ENCODE peak calls at places on chromosomes 5 and 9, in six cellular contexts. One of them, this sample, is unnamed.

GRCh38 chr5:17378346-17378984 is 119.6 kb upstream of the TAF11L2 start:
- DNase-seq in right atrium auricular region: no peak
- DNase-seq in NCI-H460: no peak
- DNase-seq in stimulated activated CD4-positive, alpha-beta T cell treated with anti-CD3 and anti-CD28 coated beads, Interleukin-1b, Interleukin-23, amount 100 ng/mL, for 4 hours: no peak
- DNase-seq in heart left ventricle: no peak
- DNase-seq in GM10248: no peak
- DNase-seq in this sample: no peak

GRCh38 chr5:96342581-96342980 is 90.5 kb downstream of the PCSK1 start:
- DNase-seq in right atrium auricular region: no peak
- DNase-seq in GM10248: no peak
- DNase-seq in NCI-H460: no peak
- DNase-seq in stimulated activated CD4-positive, alpha-beta T cell treated with anti-CD3 and anti-CD28 coated beads, Interleukin-1b, Interleukin-23, amount 100 ng/mL, for 4 hours: no peak
- DNase-seq in heart left ventricle: no peak
- DNase-seq in this sample: no peak

GRCh38 chr9:126587187-126588185 is 26.2 kb upstream of the LMX1B start:
- DNase-seq in NCI-H460: no peak
- DNase-seq in GM10248: no peak
- DNase-seq in stimulated activated CD4-positive, alpha-beta T cell treated with anti-CD3 and anti-CD28 coated beads, Interleukin-1b, Interleukin-23, amount 100 ng/mL, for 4 hours: no peak
- DNase-seq in heart left ventricle: peak
- DNase-seq in right atrium auricular region: peak
- DNase-seq in this sample: no peak

GRCh38 chr5:128775537-128775936 is 189.8 kb upstream of the SLC27A6 start:
- DNase-seq in GM10248: no peak
- DNase-seq in heart left ventricle: no peak
- DNase-seq in NCI-H460: no peak
- DNase-seq in right atrium auricular region: no peak
- DNase-seq in stimulated activated CD4-positive, alpha-beta T cell treated with anti-CD3 and anti-CD28 coated beads, Interleukin-1b, Interleukin-23, amount 100 ng/mL, for 4 hours: no peak
- DNase-seq in this sample: no peak

GRCh38 chr9:126131066-126132010 is 195.3 kb upstream of the MVB12B start:
- DNase-seq in GM10248: no peak
- DNase-seq in NCI-H460: no peak
- DNase-seq in stimulated activated CD4-positive, alpha-beta T cell treated with anti-CD3 and anti-CD28 coated beads, Interleukin-1b, Interleukin-23, amount 100 ng/mL, for 4 hours: no peak
- DNase-seq in right atrium auricular region: peak
- DNase-seq in heart left ventricle: no peak
- DNase-seq in this sample: peak

GRCh38 chr5:98454904-98455303 is 318.6 kb upstream of the RGMB start:
- DNase-seq in GM10248: no peak
- DNase-seq in NCI-H460: peak
- DNase-seq in right atrium auricular region: no peak
- DNase-seq in stimulated activated CD4-positive, alpha-beta T cell treated with anti-CD3 and anti-CD28 coated beads, Interleukin-1b, Interleukin-23, amount 100 ng/mL, for 4 hours: no peak
- DNase-seq in heart left ventricle: no peak
- DNase-seq in this sample: no peak

GRCh38 chr5:67221487-67222242 is 25.1 kb upstream of the CD180 start:
- DNase-seq in heart left ventricle: no peak
- DNase-seq in right atrium auricular region: no peak
- DNase-seq in NCI-H460: no peak
- DNase-seq in stimulated activated CD4-positive, alpha-beta T cell treated with anti-CD3 and anti-CD28 coated beads, Interleukin-1b, Interleukin-23, amount 100 ng/mL, for 4 hours: no peak
- DNase-seq in GM10248: peak
- DNase-seq in this sample: no peak

GRCh38 chr9:112194969-112195431 is 19.9 kb upstream of the SUSD1 start:
- DNase-seq in right atrium auricular region: no peak
- DNase-seq in NCI-H460: no peak
- DNase-seq in stimulated activated CD4-positive, alpha-beta T cell treated with anti-CD3 and anti-CD28 coated beads, Interleukin-1b, Interleukin-23, amount 100 ng/mL, for 4 hours: no peak
- DNase-seq in GM10248: no peak
- DNase-seq in heart left ventricle: no peak
- DNase-seq in this sample: no peak

GRCh38 chr9:77649109-77649812 is 1.1 kb upstream of the GNA14 start:
- DNase-seq in right atrium auricular region: no peak
- DNase-seq in stimulated activated CD4-positive, alpha-beta T cell treated with anti-CD3 and anti-CD28 coated beads, Interleukin-1b, Interleukin-23, amount 100 ng/mL, for 4 hours: no peak
- DNase-seq in heart left ventricle: no peak
- DNase-seq in NCI-H460: peak
- DNase-seq in GM10248: no peak
- DNase-seq in this sample: no peak

GRCh38 chr5:100667021-100667671 is 132.0 kb downstream of the FAM174A start:
- DNase-seq in stimulated activated CD4-positive, alpha-beta T cell treated with anti-CD3 and anti-CD28 coated beads, Interleukin-1b, Interleukin-23, amount 100 ng/mL, for 4 hours: no peak
- DNase-seq in NCI-H460: peak
- DNase-seq in heart left ventricle: no peak
- DNase-seq in GM10248: no peak
- DNase-seq in right atrium auricular region: no peak
- DNase-seq in this sample: no peak

GRCh38 chr9:107734231-107735014 is 244.9 kb upstream of the KLF4 start:
- DNase-seq in NCI-H460: no peak
- DNase-seq in heart left ventricle: no peak
- DNase-seq in stimulated activated CD4-positive, alpha-beta T cell treated with anti-CD3 and anti-CD28 coated beads, Interleukin-1b, Interleukin-23, amount 100 ng/mL, for 4 hours: no peak
- DNase-seq in GM10248: no peak
- DNase-seq in right atrium auricular region: no peak
- DNase-seq in this sample: no peak

GRCh38 chr5:51347704-51348103 is 35.5 kb upstream of the ISL1 start:
- DNase-seq in heart left ventricle: no peak
- DNase-seq in GM10248: no peak
- DNase-seq in stimulated activated CD4-positive, alpha-beta T cell treated with anti-CD3 and anti-CD28 coated beads, Interleukin-1b, Interleukin-23, amount 100 ng/mL, for 4 hours: no peak
- DNase-seq in right atrium auricular region: no peak
- DNase-seq in NCI-H460: no peak
- DNase-seq in this sample: no peak

GRCh38 chr9:123865226-123865625 is 64.7 kb downstream of the DENND1A start:
- DNase-seq in heart left ventricle: no peak
- DNase-seq in GM10248: no peak
- DNase-seq in stimulated activated CD4-positive, alpha-beta T cell treated with anti-CD3 and anti-CD28 coated beads, Interleukin-1b, Interleukin-23, amount 100 ng/mL, for 4 hours: no peak
- DNase-seq in NCI-H460: no peak
- DNase-seq in right atrium auricular region: no peak
- DNase-seq in this sample: no peak

GRCh38 chr9:95091574-95091970 is 225.9 kb downstream of the FANCC start:
- DNase-seq in stimulated activated CD4-positive, alpha-beta T cell treated with anti-CD3 and anti-CD28 coated beads, Interleukin-1b, Interleukin-23, amount 100 ng/mL, for 4 hours: no peak
- DNase-seq in NCI-H460: no peak
- DNase-seq in GM10248: no peak
- DNase-seq in heart left ventricle: no peak
- DNase-seq in right atrium auricular region: no peak
- DNase-seq in this sample: no peak

GRCh38 chr9:84323777-84324317 is 16.7 kb downstream of the SLC28A3 start:
- DNase-seq in right atrium auricular region: no peak
- DNase-seq in GM10248: no peak
- DNase-seq in NCI-H460: no peak
- DNase-seq in stimulated activated CD4-positive, alpha-beta T cell treated with anti-CD3 and anti-CD28 coated beads, Interleukin-1b, Interleukin-23, amount 100 ng/mL, for 4 hours: no peak
- DNase-seq in heart left ventricle: no peak
- DNase-seq in this sample: no peak

GRCh38 chr5:32302822-32303754 is 9.7 kb downstream of the MTMR12 start:
- DNase-seq in right atrium auricular region: no peak
- DNase-seq in stimulated activated CD4-positive, alpha-beta T cell treated with anti-CD3 and anti-CD28 coated beads, Interleukin-1b, Interleukin-23, amount 100 ng/mL, for 4 hours: no peak
- DNase-seq in NCI-H460: no peak
- DNase-seq in GM10248: no peak
- DNase-seq in heart left ventricle: no peak
- DNase-seq in this sample: no peak

GRCh38 chr9:127779136-127779981 is 893 bp upstream of the SH2D3C start:
- DNase-seq in heart left ventricle: no peak
- DNase-seq in right atrium auricular region: no peak
- DNase-seq in GM10248: peak
- DNase-seq in stimulated activated CD4-positive, alpha-beta T cell treated with anti-CD3 and anti-CD28 coated beads, Interleukin-1b, Interleukin-23, amount 100 ng/mL, for 4 hours: no peak
- DNase-seq in NCI-H460: peak
- DNase-seq in this sample: no peak

GRCh38 chr5:51378778-51379652 is 4.2 kb upstream of the ISL1 start:
- DNase-seq in heart left ventricle: no peak
- DNase-seq in GM10248: no peak
- DNase-seq in stimulated activated CD4-positive, alpha-beta T cell treated with anti-CD3 and anti-CD28 coated beads, Interleukin-1b, Interleukin-23, amount 100 ng/mL, for 4 hours: no peak
- DNase-seq in NCI-H460: no peak
- DNase-seq in right atrium auricular region: no peak
- DNase-seq in this sample: no peak

GRCh38 chr5:1330146-1330846 is 14.6 kb downstream of the CLPTM1L start:
- DNase-seq in GM10248: no peak
- DNase-seq in heart left ventricle: no peak
- DNase-seq in NCI-H460: no peak
- DNase-seq in stimulated activated CD4-positive, alpha-beta T cell treated with anti-CD3 and anti-CD28 coated beads, Interleukin-1b, Interleukin-23, amount 100 ng/mL, for 4 hours: no peak
- DNase-seq in right atrium auricular region: peak
- DNase-seq in this sample: no peak

GRCh38 chr9:89022902-89023301 is 31.6 kb downstream of the S1PR3 start:
- DNase-seq in right atrium auricular region: peak
- DNase-seq in NCI-H460: no peak
- DNase-seq in GM10248: no peak
- DNase-seq in stimulated activated CD4-positive, alpha-beta T cell treated with anti-CD3 and anti-CD28 coated beads, Interleukin-1b, Interleukin-23, amount 100 ng/mL, for 4 hours: no peak
- DNase-seq in heart left ventricle: peak
- DNase-seq in this sample: no peak

GRCh38 chr5:103394676-103395075 is 136.1 kb downstream of the MACIR start:
- DNase-seq in stimulated activated CD4-positive, alpha-beta T cell treated with anti-CD3 and anti-CD28 coated beads, Interleukin-1b, Interleukin-23, amount 100 ng/mL, for 4 hours: no peak
- DNase-seq in NCI-H460: no peak
- DNase-seq in right atrium auricular region: no peak
- DNase-seq in GM10248: no peak
- DNase-seq in heart left ventricle: no peak
- DNase-seq in this sample: no peak

GRCh38 chr9:80928697-80929096 is 760.6 kb downstream of the TLE1 start:
- DNase-seq in heart left ventricle: no peak
- DNase-seq in stimulated activated CD4-positive, alpha-beta T cell treated with anti-CD3 and anti-CD28 coated beads, Interleukin-1b, Interleukin-23, amount 100 ng/mL, for 4 hours: no peak
- DNase-seq in NCI-H460: no peak
- DNase-seq in right atrium auricular region: no peak
- DNase-seq in GM10248: no peak
- DNase-seq in this sample: no peak

GRCh38 chr5:1698589-1699316 is 100.9 kb downstream of the MRPL36 start:
- DNase-seq in right atrium auricular region: no peak
- DNase-seq in GM10248: peak
- DNase-seq in heart left ventricle: no peak
- DNase-seq in NCI-H460: no peak
- DNase-seq in stimulated activated CD4-positive, alpha-beta T cell treated with anti-CD3 and anti-CD28 coated beads, Interleukin-1b, Interleukin-23, amount 100 ng/mL, for 4 hours: no peak
- DNase-seq in this sample: no peak

GRCh38 chr9:124284940-124285441 is 27.2 kb downstream of the NEK6 start:
- DNase-seq in GM10248: no peak
- DNase-seq in NCI-H460: no peak
- DNase-seq in heart left ventricle: no peak
- DNase-seq in right atrium auricular region: no peak
- DNase-seq in stimulated activated CD4-positive, alpha-beta T cell treated with anti-CD3 and anti-CD28 coated beads, Interleukin-1b, Interleukin-23, amount 100 ng/mL, for 4 hours: no peak
- DNase-seq in this sample: peak

GRCh38 chr5:119274024-119274766 is 81.6 kb upstream of the TNFAIP8 start:
- DNase-seq in right atrium auricular region: no peak
- DNase-seq in stimulated activated CD4-positive, alpha-beta T cell treated with anti-CD3 and anti-CD28 coated beads, Interleukin-1b, Interleukin-23, amount 100 ng/mL, for 4 hours: no peak
- DNase-seq in heart left ventricle: no peak
- DNase-seq in GM10248: no peak
- DNase-seq in NCI-H460: no peak
- DNase-seq in this sample: no peak

This sample was measured in coronary artery.